ENCODE peak calls at places on chromosomes 6 and 20, in five cellular contexts. F is cardiac muscle cell, I is astrocyte of the spinal cord, Y is adrenal gland, V is OCI-LY7. G is an unnamed sample.

GRCh38 chr20:887137-887536 is 29.0 kb downstream of the ANGPT4 start:
- DNase-seq in F (no peak), I (no peak), Y (no peak), V (no peak), G (no peak)

GRCh38 chr20:3563548-3564177 is 92.8 kb downstream of the ATRN start:
- DNase-seq in F (peak; percentile 45), I (peak; percentile 54), Y (no peak), V (peak; percentile 65), G (peak; percentile 58)

GRCh38 chr6:131627724-131628682 is at the start of gene MED23:
- DNase-seq in F (peak; percentile 97), I (peak; percentile 97), Y (peak; percentile 98), V (peak; percentile 95), G (peak; percentile 93)

GRCh38 chr6:64812138-64812537 is 894.9 kb downstream of the EYS start:
- DNase-seq in F (no peak), I (no peak), Y (no peak), V (no peak), G (no peak)

GRCh38 chr20:2652724-2653510 is 485 bp downstream of the NOP56 start:
- DNase-seq in F (peak; percentile 55), I (peak; percentile 22), Y (peak; percentile 42), V (peak; percentile 88), G (peak; percentile 2)

GRCh38 chr6:147099974-147100373 is 104.2 kb upstream of the STXBP5 start:
- DNase-seq in F (no peak), I (peak; percentile 85), Y (no peak), V (no peak), G (peak; percentile 89)

GRCh38 chr6:22003219-22003779 is 293.5 kb downstream of the PRL start:
- DNase-seq in F (no peak), I (peak; percentile 28), Y (no peak), V (no peak), G (no peak)

GRCh38 chr6:119832411-119832810 is 482.9 kb upstream of the MAN1A1 start:
- DNase-seq in F (no peak), I (no peak), Y (no peak), V (no peak), G (no peak)

GRCh38 chr20:61628480-61628879 is 376.4 kb downstream of the CDH4 start:
- DNase-seq in F (no peak), I (no peak), Y (no peak), V (no peak), G (no peak)

GRCh38 chr20:9068896-9069663 is at the start of gene PLCB4:
- DNase-seq in F (peak; percentile 72), I (peak; percentile 36), Y (no peak), V (no peak), G (peak; percentile 10)

GRCh38 chr6:148501178-148501590 is 158.5 kb downstream of the SASH1 start:
- DNase-seq in F (no peak), I (peak; percentile 93), Y (peak; percentile 29), V (no peak), G (peak; percentile 90)

DNA sequence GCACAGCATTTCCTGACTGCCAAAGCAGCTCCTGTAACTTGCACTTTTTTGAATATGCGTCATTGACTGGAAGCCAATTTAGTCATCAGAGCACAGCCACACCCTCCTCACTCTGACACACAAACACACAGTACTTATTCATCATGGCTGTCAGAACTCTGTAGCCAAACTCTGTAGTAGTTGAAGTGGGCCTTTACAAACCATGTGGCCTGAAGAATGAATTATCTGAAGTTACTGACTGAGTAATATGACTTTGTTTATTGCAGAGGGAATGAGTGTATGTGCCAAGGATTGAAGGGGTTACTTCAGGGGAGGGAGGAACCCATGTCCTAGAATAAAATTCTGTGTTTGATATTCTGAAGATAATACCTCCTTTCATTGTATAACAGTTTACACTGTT is 102.7 kb downstream of the FIG4 start:
- DNase-seq in F (peak; percentile 10), I (peak; percentile 93), Y (peak; percentile 61), V (no peak), G (peak; percentile 93)
- H3K4me3 ChIP-seq in F (no peak overlapping the region), I (no peak overlapping the region), Y (no peak overlapping the region), V (no peak overlapping the region), G (no peak overlapping the region)

GRCh38 chr6:14440891-14441358 is 323.4 kb downstream of the CD83 start:
- DNase-seq in F (no peak), I (no peak), Y (no peak), V (no peak), G (no peak)

GRCh38 chr6:14444296-14444993 is 326.9 kb downstream of the CD83 start:
- DNase-seq in F (no peak), I (no peak), Y (no peak), V (no peak), G (no peak)

GRCh38 chr6:14441371-14441781 is 323.8 kb downstream of the CD83 start:
- DNase-seq in F (peak; percentile 11), I (no peak), Y (no peak), V (no peak), G (no peak)

GRCh38 chr6:14440215-14440890 is 322.8 kb downstream of the CD83 start:
- DNase-seq in F (no peak), I (no peak), Y (no peak), V (no peak), G (no peak)

DNA sequence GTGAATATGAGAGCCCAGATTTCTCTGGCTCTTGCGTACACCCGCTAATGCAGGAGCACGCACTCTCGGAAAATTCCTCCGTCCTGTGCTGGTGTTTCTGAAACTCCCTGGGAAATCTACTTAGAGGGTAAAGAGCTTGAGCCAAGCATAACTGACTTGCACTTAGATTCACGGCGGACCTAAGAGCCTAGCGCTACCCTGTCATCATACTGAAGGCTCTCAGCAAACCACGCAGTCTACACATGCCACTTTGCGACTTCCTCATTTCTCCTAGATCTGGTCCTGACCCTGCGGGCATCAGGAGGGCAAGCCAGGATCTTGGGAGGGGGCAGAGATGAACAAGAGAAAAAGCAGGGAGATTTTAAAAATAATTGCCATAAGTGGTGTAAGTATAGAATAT is 324.7 kb downstream of the CD83 start:
- DNase-seq in F (peak; percentile 31), I (no peak), Y (no peak), V (no peak), G (no peak)
- H3K4me3 ChIP-seq in F (no peak overlapping the region), I (no peak overlapping the region), Y (no peak overlapping the region), V (no peak overlapping the region), G (no peak overlapping the region)

GRCh38 chr6:15505463-15505918 is 157.3 kb downstream of the DTNBP1 start:
- DNase-seq in F (no peak), I (no peak), Y (no peak), V (no peak), G (no peak)

GRCh38 chr6:15506066-15506465 is 156.8 kb downstream of the DTNBP1 start:
- DNase-seq in F (no peak), I (no peak), Y (no peak), V (no peak), G (no peak)

GRCh38 chr6:15503346-15503680 is 159.5 kb downstream of the DTNBP1 start:
- DNase-seq in F (no peak), I (no peak), Y (no peak), V (no peak), G (no peak)

GRCh38 chr6:15504040-15504491 is 158.8 kb downstream of the DTNBP1 start:
- DNase-seq in F (no peak), I (peak; percentile 55), Y (peak; percentile 44), V (no peak), G (peak; percentile 28)

GRCh38 chr6:15504581-15505350 is 158.1 kb downstream of the DTNBP1 start:
- DNase-seq in F (no peak), I (peak; percentile 99), Y (peak; percentile 86), V (no peak), G (peak; percentile 94)
- H3K4me3 ChIP-seq in F (no peak overlapping the region), I (no peak overlapping the region), Y (peak overlapping the region; percentile 28), V (no peak overlapping the region), G (peak overlapping the region; percentile 32)

GRCh38 chr6:85435872-85436271 is 14.0 kb upstream of the NT5E start:
- DNase-seq in F (no peak), I (no peak), Y (no peak), V (no peak), G (no peak)
- H3K4me3 ChIP-seq in F (no peak overlapping the region), I (no peak overlapping the region), Y (no peak overlapping the region), V (no peak overlapping the region), G (no peak overlapping the region)

GRCh38 chr6:24931296-24931695 is 4.5 kb downstream of the RIPOR2 start:
- DNase-seq in F (no peak), I (peak; percentile 36), Y (no peak), V (no peak), G (no peak)
- H3K4me3 ChIP-seq in F (no peak overlapping the region), I (no peak overlapping the region), Y (no peak overlapping the region), V (peak overlapping the region; percentile 68), G (no peak overlapping the region)

GRCh38 chr6:28683945-28684538 is 158.4 kb downstream of the GPX5 start:
- DNase-seq in F (peak; percentile 59), I (peak; percentile 32), Y (peak; percentile 26), V (peak; percentile 65), G (no peak)

GRCh38 chr6:28682542-28682941 is 156.9 kb downstream of the GPX5 start:
- DNase-seq in F (no peak), I (no peak), Y (no peak), V (peak; percentile 29), G (no peak)
- H3K4me3 ChIP-seq in F (no peak overlapping the region), I (no peak overlapping the region), Y (no peak overlapping the region), V (no peak overlapping the region), G (no peak overlapping the region)

G was measured in brain microvascular endothelial cell.